ENCODE peak calls at places on chromosomes 12 and 14, in five cellular contexts. X, H, V, S and W are unnamed samples.

GRCh38 chr12:116443706-116444589 is 115.2 kb upstream of the MAP1LC3B2 start:
- DNase-seq in X (no peak), H (no peak), V (no peak), S (no peak), W (no peak)

GRCh38 chr12:42372154-42372791 is 46.3 kb downstream of the PPHLN1 start:
- DNase-seq in X (no peak), H (peak; percentile 85), V (peak; percentile 42), S (peak; percentile 62), W (no peak)

GRCh38 chr12:116718578-116719454 is 19.1 kb downstream of the SPRING1 start:
- DNase-seq in X (no peak), H (no peak), V (no peak), S (no peak), W (no peak)

GRCh38 chr12:120903818-120904773 is at the start of gene SPPL3:
- DNase-seq in X (peak; percentile 96), H (peak; percentile 96), V (peak; percentile 58), S (peak; percentile 99), W (peak; percentile 96)

GRCh38 chr12:93857279-93857894 is 180.2 kb downstream of the CRADD start:
- DNase-seq in X (no peak), H (no peak), V (no peak), S (no peak), W (no peak)

GRCh38 chr12:8860165-8860961 is 37.9 kb downstream of the A2ML1 start:
- DNase-seq in X (no peak), H (peak; percentile 87), V (peak; percentile 27), S (peak; percentile 90), W (no peak)

GRCh38 chr12:50283924-50284236 is 560 bp upstream of the LIMA1 start:
- DNase-seq in X (no peak), H (no peak), V (no peak), S (no peak), W (no peak)

GRCh38 chr12:31300341-31300740 is 25.6 kb downstream of the SINHCAF start:
- DNase-seq in X (no peak), H (no peak), V (no peak), S (no peak), W (no peak)

GRCh38 chr14:32702571-32702970 is 236.1 kb upstream of the NPAS3 start:
- DNase-seq in X (no peak), H (peak; percentile 69), V (no peak), S (peak; percentile 84), W (peak; percentile 46)

GRCh38 chr12:120479458-120479857 is 9.9 kb upstream of the SRSF9 start:
- DNase-seq in X (no peak), H (peak; percentile 56), V (no peak), S (no peak), W (no peak)

GRCh38 chr12:104505095-104505819 is 48.5 kb downstream of the CHST11 start:
- DNase-seq in X (no peak), H (no peak), V (no peak), S (no peak), W (no peak)

GRCh38 chr12:51972849-51973273 is 21.4 kb downstream of the ACVR1B start:
- DNase-seq in X (no peak), H (no peak), V (no peak), S (no peak), W (no peak)

GRCh38 chr12:79439179-79439825 is 251.5 kb downstream of the PAWR start:
- DNase-seq in X (no peak), H (no peak), V (no peak), S (no peak), W (no peak)

GRCh38 chr12:27999970-28000369 is 27.4 kb upstream of the PTHLH start:
- DNase-seq in X (no peak), H (no peak), V (no peak), S (no peak), W (no peak)

GRCh38 chr12:64672925-64673409 is 62.7 kb downstream of the RASSF3 start:
- DNase-seq in X (peak; percentile 69), H (no peak), V (peak; percentile 56), S (no peak), W (no peak)

GRCh38 chr12:12190087-12190809 is 76.6 kb downstream of the LRP6 start:
- DNase-seq in X (no peak), H (no peak), V (no peak), S (no peak), W (no peak)

GRCh38 chr14:68621400-68622365 is 171.2 kb downstream of the ZFP36L1 start:
- DNase-seq in X (no peak), H (no peak), V (no peak), S (peak; percentile 15), W (no peak)

GRCh38 chr14:92507174-92507768 is 6.3 kb upstream of the RIN3 start:
- DNase-seq in X (no peak), H (no peak), V (peak; percentile 33), S (no peak), W (peak; percentile 55)

GRCh38 chr14:105485720-105486332 is 860 bp upstream of the CRIP1 start:
- DNase-seq in X (no peak), H (peak; percentile 92), V (no peak), S (peak; percentile 93), W (no peak)

GRCh38 chr12:54050479-54050805 is 3.2 kb upstream of the HOXC4 start:
- DNase-seq in X (no peak), H (no peak), V (no peak), S (no peak), W (no peak)
- H3K4me3 ChIP-seq in X (no peak overlapping the region), H (no peak overlapping the region), V (no peak overlapping the region), S (no peak overlapping the region), W (no peak overlapping the region)

DNA sequence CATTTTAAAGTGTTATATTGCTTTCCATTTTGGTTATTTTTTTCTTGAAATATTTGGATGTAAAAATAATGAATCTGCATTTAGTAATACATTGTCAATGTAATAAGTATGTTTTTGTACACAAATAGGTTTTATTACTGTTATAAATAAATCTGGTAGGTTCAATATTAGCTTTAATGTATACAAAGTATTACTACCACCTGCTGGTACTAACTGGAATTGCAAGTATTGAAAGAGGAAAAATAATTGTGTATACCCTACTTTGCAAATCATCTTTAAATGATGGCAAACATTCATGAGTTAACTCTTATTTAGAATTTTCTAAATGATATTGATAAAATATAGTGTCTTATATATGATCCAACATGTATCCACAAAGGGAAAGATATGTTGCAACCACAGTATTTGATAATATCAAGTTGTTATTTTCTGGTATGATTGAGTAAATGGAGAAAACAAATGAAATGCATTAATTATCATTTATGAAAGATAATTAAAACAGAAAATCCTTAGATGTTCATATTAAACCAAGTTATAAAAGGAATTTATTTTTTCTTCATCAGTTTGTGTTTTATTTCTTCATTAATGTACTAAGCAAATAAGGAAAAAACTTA is 3.2 kb downstream of the OR4K2 start:
- DNase-seq in X (no peak), H (peak; percentile 58), V (peak; percentile 4), S (no peak), W (no peak)
- TF ChIP-seq CTCF in X (peak; percentile 54), H (no peak), V (peak; percentile 78), S (peak; percentile 92), W (peak; percentile 91)

GRCh38 chr12:1575799-1576401 is 18.5 kb downstream of the FBXL14 start:
- DNase-seq in X (no peak), H (no peak), V (no peak), S (no peak), W (no peak)
- H3K27ac ChIP-seq in X (peak overlapping the region; percentile 11), H (no peak overlapping the region), V (no peak overlapping the region), S (peak overlapping the region; percentile 18), W (no peak overlapping the region)

GRCh38 chr12:14256555-14257169 is 108.8 kb upstream of the ATF7IP start:
- DNase-seq in X (peak; percentile 69), H (peak; percentile 92), V (peak; percentile 80), S (peak; percentile 91), W (peak; percentile 68)
- H3K4me3 ChIP-seq in X (no peak overlapping the region), H (peak overlapping the region; percentile 20), V (no peak overlapping the region), S (peak overlapping the region; percentile 68), W (peak overlapping the region; percentile 34)

GRCh38 chr14:106564058-106564643 is 1037.8 kb downstream of the TMEM121 start:
- DNase-seq in X (peak; percentile 74), H (peak; percentile 21), V (no peak), S (peak; percentile 68), W (no peak)
- TF ChIP-seq CTCF in X (peak; percentile 41), H (peak; percentile 31), V (peak; percentile 48), S (peak; percentile 61), W (no peak)

DNA sequence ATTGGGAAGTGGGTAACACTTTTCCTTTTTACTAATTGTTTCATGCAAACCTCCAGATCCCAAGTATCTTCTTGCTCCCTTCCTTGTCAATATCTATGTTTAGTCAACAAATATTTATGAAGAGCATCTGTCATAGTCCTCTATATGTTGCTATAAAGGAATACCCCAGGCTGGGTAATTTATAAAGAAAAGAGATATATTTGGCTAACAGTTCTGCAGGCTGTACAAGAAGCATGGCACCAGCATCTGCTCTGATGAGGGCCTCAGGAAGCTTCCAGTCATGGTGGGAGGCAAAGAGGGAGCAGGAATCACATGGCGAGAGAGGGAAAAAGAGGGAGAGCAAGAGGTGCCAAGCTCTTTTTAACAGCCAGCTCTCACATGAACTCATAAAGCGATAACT is 4.6 kb downstream of the KIF5A start:
- DNase-seq in X (no peak), H (no peak), V (no peak), S (no peak), W (no peak)
- H3K27ac ChIP-seq in X (no peak overlapping the region), H (no peak overlapping the region), V (no peak overlapping the region), S (no peak overlapping the region), W (no peak overlapping the region)

DNA sequence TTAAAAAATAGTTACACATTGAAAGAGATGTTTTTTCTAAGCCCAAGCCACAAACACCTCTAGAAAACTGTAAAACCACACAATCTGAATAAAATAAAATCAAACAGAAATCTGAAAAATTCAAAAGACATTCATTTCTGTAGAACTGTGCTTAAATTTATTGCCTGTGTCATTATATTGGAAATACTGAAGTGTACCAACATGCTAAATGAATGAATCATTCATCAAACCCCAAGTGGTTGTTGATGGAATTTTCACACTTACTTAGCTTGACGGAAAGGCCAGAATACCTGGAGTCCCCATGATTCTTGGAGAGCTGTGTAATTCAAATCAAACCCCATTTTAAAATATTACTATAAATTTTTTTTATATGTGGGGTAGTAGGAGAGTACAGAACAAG is 2.7 kb downstream of the KITLG start:
- DNase-seq in X (no peak), H (no peak), V (peak; percentile 43), S (no peak), W (no peak)
- H3K4me3 ChIP-seq in X (no peak overlapping the region), H (no peak overlapping the region), V (peak overlapping the region; percentile 86), S (no peak overlapping the region), W (peak overlapping the region; percentile 72)